ENCODE peak calls at places on chromosomes 3 and 15, in five cellular contexts. One of them, this sample, is unnamed.

GRCh38 chr15:90225504-90226234 is 8.1 kb downstream of the CIB1 start:
- DNase-seq in GM12864: no peak
- DNase-seq in heart right ventricle: no peak
- DNase-seq in mesothelial cell of epicardium: no peak
- DNase-seq in mucosa of descending colon: no peak
- DNase-seq in this sample: no peak

GRCh38 chr15:57339321-57339720 is 37.0 kb upstream of the CGNL1 start:
- DNase-seq in GM12864: no peak
- DNase-seq in heart right ventricle: no peak
- DNase-seq in mesothelial cell of epicardium: no peak
- DNase-seq in mucosa of descending colon: no peak
- DNase-seq in this sample: no peak

GRCh38 chr3:138367912-138368311 is 19.5 kb downstream of the MRAS start:
- DNase-seq in GM12864: no peak
- DNase-seq in heart right ventricle: peak
- DNase-seq in mesothelial cell of epicardium: no peak
- DNase-seq in mucosa of descending colon: peak
- DNase-seq in this sample: no peak

GRCh38 chr3:34731879-34732278 is 907.4 kb upstream of the ARPP21 start:
- DNase-seq in GM12864: no peak
- DNase-seq in heart right ventricle: no peak
- DNase-seq in mesothelial cell of epicardium: no peak
- DNase-seq in mucosa of descending colon: no peak
- DNase-seq in this sample: no peak

GRCh38 chr3:47475570-47476329 is at the start of gene SCAP:
- DNase-seq in GM12864: peak
- DNase-seq in heart right ventricle: peak
- DNase-seq in mesothelial cell of epicardium: peak
- DNase-seq in mucosa of descending colon: peak
- DNase-seq in this sample: peak

GRCh38 chr3:72271215-72271614 is 486.3 kb upstream of the PROK2 start:
- DNase-seq in GM12864: no peak
- DNase-seq in heart right ventricle: no peak
- DNase-seq in mesothelial cell of epicardium: no peak
- DNase-seq in mucosa of descending colon: no peak
- DNase-seq in this sample: no peak

GRCh38 chr15:91874992-91875651 is 21.6 kb downstream of the SLCO3A1 start:
- DNase-seq in GM12864: no peak
- DNase-seq in heart right ventricle: no peak
- DNase-seq in mesothelial cell of epicardium: no peak
- DNase-seq in mucosa of descending colon: no peak
- DNase-seq in this sample: no peak

GRCh38 chr15:79967331-79968182 is 3.4 kb downstream of the BCL2A1 start:
- DNase-seq in GM12864: no peak
- DNase-seq in heart right ventricle: no peak
- DNase-seq in mesothelial cell of epicardium: no peak
- DNase-seq in mucosa of descending colon: no peak
- DNase-seq in this sample: no peak

GRCh38 chr3:12495749-12496452 is 11.6 kb downstream of the TSEN2 start:
- DNase-seq in GM12864: no peak
- DNase-seq in heart right ventricle: no peak
- DNase-seq in mesothelial cell of epicardium: no peak
- DNase-seq in mucosa of descending colon: no peak
- DNase-seq in this sample: no peak

GRCh38 chr15:96020133-96020532 is 310.4 kb upstream of the NR2F2 start:
- DNase-seq in GM12864: no peak
- DNase-seq in heart right ventricle: no peak
- DNase-seq in mesothelial cell of epicardium: no peak
- DNase-seq in mucosa of descending colon: no peak
- DNase-seq in this sample: no peak

GRCh38 chr3:4565806-4566501 is 72.8 kb downstream of the ITPR1 start:
- DNase-seq in GM12864: no peak
- DNase-seq in heart right ventricle: no peak
- DNase-seq in mesothelial cell of epicardium: no peak
- DNase-seq in mucosa of descending colon: no peak
- DNase-seq in this sample: no peak

GRCh38 chr3:95923496-95924210 is 890.7 kb upstream of the EPHA6 start:
- DNase-seq in GM12864: no peak
- DNase-seq in heart right ventricle: no peak
- DNase-seq in mesothelial cell of epicardium: no peak
- DNase-seq in mucosa of descending colon: peak
- DNase-seq in this sample: no peak

GRCh38 chr3:79306939-79307590 is 460.7 kb downstream of the ROBO1 start:
- DNase-seq in GM12864: no peak
- DNase-seq in heart right ventricle: no peak
- DNase-seq in mesothelial cell of epicardium: no peak
- DNase-seq in mucosa of descending colon: no peak
- DNase-seq in this sample: no peak

GRCh38 chr3:66208189-66208588 is 12.6 kb upstream of the SLC25A26 start:
- DNase-seq in GM12864: no peak
- DNase-seq in heart right ventricle: no peak
- DNase-seq in mesothelial cell of epicardium: no peak
- DNase-seq in mucosa of descending colon: no peak
- DNase-seq in this sample: no peak

GRCh38 chr15:91857772-91858171 is 4.3 kb downstream of the SLCO3A1 start:
- DNase-seq in GM12864: peak
- DNase-seq in heart right ventricle: no peak
- DNase-seq in mesothelial cell of epicardium: no peak
- DNase-seq in mucosa of descending colon: no peak
- DNase-seq in this sample: no peak

GRCh38 chr15:43329222-43329959 is 982 bp downstream of the LCMT2 start:
- DNase-seq in GM12864: no peak
- DNase-seq in heart right ventricle: no peak
- DNase-seq in mesothelial cell of epicardium: no peak
- DNase-seq in mucosa of descending colon: peak
- DNase-seq in this sample: peak

GRCh38 chr3:39961404-39961693 is 151.9 kb downstream of the MYRIP start:
- DNase-seq in GM12864: no peak
- DNase-seq in heart right ventricle: no peak
- DNase-seq in mesothelial cell of epicardium: no peak
- DNase-seq in mucosa of descending colon: no peak
- DNase-seq in this sample: no peak

GRCh38 chr15:90142216-90143175 is 40.2 kb upstream of the IDH2 start:
- DNase-seq in GM12864: no peak
- DNase-seq in heart right ventricle: no peak
- DNase-seq in mesothelial cell of epicardium: no peak
- DNase-seq in mucosa of descending colon: no peak
- DNase-seq in this sample: no peak

GRCh38 chr15:89167267-89168176 is 53.9 kb downstream of the RLBP1 start:
- DNase-seq in GM12864: peak
- DNase-seq in heart right ventricle: no peak
- DNase-seq in mesothelial cell of epicardium: no peak
- DNase-seq in mucosa of descending colon: no peak
- DNase-seq in this sample: no peak

GRCh38 chr3:168250415-168250861 is 154.7 kb upstream of the GOLIM4 start:
- DNase-seq in GM12864: peak
- DNase-seq in heart right ventricle: no peak
- DNase-seq in mesothelial cell of epicardium: no peak
- DNase-seq in mucosa of descending colon: no peak
- DNase-seq in this sample: no peak

GRCh38 chr3:73144276-73144675 is 82.8 kb downstream of the EBLN2 start:
- DNase-seq in GM12864: no peak
- DNase-seq in heart right ventricle: peak
- DNase-seq in mesothelial cell of epicardium: no peak
- DNase-seq in mucosa of descending colon: no peak
- DNase-seq in this sample: no peak

GRCh38 chr15:101011582-101011981 is 92.4 kb downstream of the LRRK1 start:
- DNase-seq in GM12864: no peak
- DNase-seq in heart right ventricle: no peak
- DNase-seq in mesothelial cell of epicardium: no peak
- DNase-seq in mucosa of descending colon: peak
- DNase-seq in this sample: no peak

GRCh38 chr3:46091046-46091445 is 63.8 kb upstream of the XCR1 start:
- DNase-seq in GM12864: no peak
- DNase-seq in heart right ventricle: no peak
- DNase-seq in mesothelial cell of epicardium: no peak
- DNase-seq in mucosa of descending colon: no peak
- DNase-seq in this sample: no peak

GRCh38 chr15:84586641-84587160 is 14.1 kb upstream of the ZSCAN2 start:
- DNase-seq in GM12864: no peak
- DNase-seq in heart right ventricle: no peak
- DNase-seq in mesothelial cell of epicardium: no peak
- DNase-seq in mucosa of descending colon: no peak
- DNase-seq in this sample: no peak

GRCh38 chr15:33994005-33994615 is 25.8 kb downstream of the CHRM5 start:
- DNase-seq in GM12864: peak
- DNase-seq in heart right ventricle: no peak
- DNase-seq in mesothelial cell of epicardium: no peak
- DNase-seq in mucosa of descending colon: peak
- DNase-seq in this sample: no peak

GRCh38 chr15:45891766-45892165 is 256.9 kb downstream of the SQOR start:
- DNase-seq in GM12864: no peak
- DNase-seq in heart right ventricle: no peak
- DNase-seq in mesothelial cell of epicardium: no peak
- DNase-seq in mucosa of descending colon: peak
- DNase-seq in this sample: no peak

GRCh38 chr15:76147906-76148553 is 88.2 kb downstream of the TMEM266 start:
- DNase-seq in GM12864: no peak
- DNase-seq in heart right ventricle: peak
- DNase-seq in mesothelial cell of epicardium: peak
- DNase-seq in mucosa of descending colon: peak
- DNase-seq in this sample: peak

GRCh38 chr3:138849541-138849940 is 14.8 kb upstream of the PIK3CB start:
- DNase-seq in GM12864: no peak
- DNase-seq in heart right ventricle: no peak
- DNase-seq in mesothelial cell of epicardium: no peak
- DNase-seq in mucosa of descending colon: no peak
- DNase-seq in this sample: no peak

GRCh38 chr15:36951747-36952247 is 148.6 kb downstream of the MEIS2 start:
- DNase-seq in GM12864: no peak
- DNase-seq in heart right ventricle: no peak
- DNase-seq in mesothelial cell of epicardium: no peak
- DNase-seq in mucosa of descending colon: no peak
- DNase-seq in this sample: no peak

GRCh38 chr15:41917767-41918430 is 24.0 kb upstream of the SPTBN5 start:
- DNase-seq in GM12864: no peak
- DNase-seq in heart right ventricle: peak
- DNase-seq in mesothelial cell of epicardium: no peak
- DNase-seq in mucosa of descending colon: no peak
- DNase-seq in this sample: no peak

GRCh38 chr3:115071611-115072010 is 75.5 kb downstream of the ZBTB20 start:
- DNase-seq in GM12864: no peak
- DNase-seq in heart right ventricle: no peak
- DNase-seq in mesothelial cell of epicardium: no peak
- DNase-seq in mucosa of descending colon: no peak
- DNase-seq in this sample: no peak

GRCh38 chr3:196772897-196773296 is 33.2 kb downstream of the PAK2 start:
- DNase-seq in GM12864: no peak
- DNase-seq in heart right ventricle: no peak
- DNase-seq in mesothelial cell of epicardium: no peak
- DNase-seq in mucosa of descending colon: no peak
- DNase-seq in this sample: no peak

GRCh38 chr15:80861776-80862175 is 82.6 kb downstream of the CEMIP start:
- DNase-seq in GM12864: no peak
- DNase-seq in heart right ventricle: peak
- DNase-seq in mesothelial cell of epicardium: no peak
- DNase-seq in mucosa of descending colon: no peak
- DNase-seq in this sample: no peak

GRCh38 chr3:156744631-156745030 is 70.2 kb downstream of the TIPARP start:
- DNase-seq in GM12864: no peak
- DNase-seq in heart right ventricle: no peak
- DNase-seq in mesothelial cell of epicardium: no peak
- DNase-seq in mucosa of descending colon: no peak
- DNase-seq in this sample: no peak

GRCh38 chr3:9153763-9154601 is 95.5 kb downstream of the SRGAP3 start:
- DNase-seq in GM12864: no peak
- DNase-seq in heart right ventricle: peak
- DNase-seq in mesothelial cell of epicardium: no peak
- DNase-seq in mucosa of descending colon: no peak
- DNase-seq in this sample: no peak

GRCh38 chr15:92981333-92981732 is 81.2 kb downstream of the CHD2 start:
- DNase-seq in GM12864: no peak
- DNase-seq in heart right ventricle: no peak
- DNase-seq in mesothelial cell of epicardium: no peak
- DNase-seq in mucosa of descending colon: no peak
- DNase-seq in this sample: no peak

GRCh38 chr15:92606126-92606835 is 49.3 kb downstream of the FAM174B start:
- DNase-seq in GM12864: no peak
- DNase-seq in heart right ventricle: no peak
- DNase-seq in mesothelial cell of epicardium: no peak
- DNase-seq in mucosa of descending colon: no peak
- DNase-seq in this sample: no peak

GRCh38 chr15:73936181-73936580 is 9.9 kb downstream of the LOXL1 start:
- DNase-seq in GM12864: no peak
- DNase-seq in heart right ventricle: no peak
- DNase-seq in mesothelial cell of epicardium: no peak
- DNase-seq in mucosa of descending colon: no peak
- DNase-seq in this sample: no peak
- TF ChIP-seq CTCF in GM12864: no peak
- TF ChIP-seq CTCF in heart right ventricle: peak
- TF ChIP-seq CTCF in mesothelial cell of epicardium: no peak
- TF ChIP-seq CTCF in mucosa of descending colon: no peak
- TF ChIP-seq CTCF in this sample: no peak

DNA sequence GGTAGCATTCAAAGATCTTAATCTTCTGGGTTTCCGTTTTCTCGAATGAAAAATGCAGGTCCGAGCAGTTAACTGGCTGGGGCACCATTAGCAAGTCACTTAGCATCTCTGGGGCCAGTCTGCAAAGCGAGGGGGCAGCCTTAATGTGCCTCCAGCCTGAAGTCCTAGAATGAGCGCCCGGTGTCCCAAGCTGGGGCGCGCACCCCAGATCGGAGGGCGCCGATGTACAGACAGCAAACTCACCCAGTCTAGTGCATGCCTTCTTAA is at the start of gene PATL2:
- DNase-seq in GM12864: no peak
- DNase-seq in heart right ventricle: no peak
- DNase-seq in mesothelial cell of epicardium: no peak
- DNase-seq in mucosa of descending colon: no peak
- DNase-seq in this sample: no peak
- TF ChIP-seq CTCF in GM12864: no peak
- TF ChIP-seq CTCF in heart right ventricle: no peak
- TF ChIP-seq CTCF in mesothelial cell of epicardium: no peak
- TF ChIP-seq CTCF in mucosa of descending colon: no peak
- TF ChIP-seq CTCF in this sample: no peak

GRCh38 chr3:3559786-3560185 is 239.4 kb upstream of the LRRN1 start:
- DNase-seq in GM12864: no peak
- DNase-seq in heart right ventricle: no peak
- DNase-seq in mesothelial cell of epicardium: no peak
- DNase-seq in mucosa of descending colon: no peak
- DNase-seq in this sample: no peak
- TF ChIP-seq CTCF in GM12864: no peak
- TF ChIP-seq CTCF in heart right ventricle: no peak
- TF ChIP-seq CTCF in mesothelial cell of epicardium: no peak
- TF ChIP-seq CTCF in mucosa of descending colon: no peak
- TF ChIP-seq CTCF in this sample: no peak

DNA sequence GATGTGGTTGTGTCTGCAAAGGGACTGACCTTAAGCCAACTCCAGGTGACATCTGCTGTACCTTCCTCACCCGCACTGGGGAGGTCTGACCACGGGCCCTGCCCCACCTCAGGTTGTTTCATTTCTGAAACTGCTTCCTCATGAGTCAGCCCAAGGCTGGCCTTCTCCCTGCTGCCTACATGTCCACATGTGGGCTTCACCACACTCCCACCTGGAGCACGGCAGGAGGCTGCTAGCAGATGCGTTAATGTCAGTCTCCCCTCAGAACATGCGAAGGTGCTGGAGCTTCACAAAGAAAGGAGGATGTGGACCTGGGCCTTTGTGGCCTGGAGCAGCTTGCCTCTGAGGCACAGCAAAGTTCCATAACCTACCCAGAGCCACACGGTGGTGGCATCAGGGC is 69.4 kb upstream of the PLXNA1 start:
- DNase-seq in GM12864: no peak
- DNase-seq in heart right ventricle: no peak
- DNase-seq in mesothelial cell of epicardium: no peak
- DNase-seq in mucosa of descending colon: no peak
- DNase-seq in this sample: no peak
- TF ChIP-seq CTCF in GM12864: no peak
- TF ChIP-seq CTCF in heart right ventricle: no peak
- TF ChIP-seq CTCF in mesothelial cell of epicardium: no peak
- TF ChIP-seq CTCF in mucosa of descending colon: no peak
- TF ChIP-seq CTCF in this sample: no peak

This sample was measured in progenitor cell of endocrine pancreas.